ENCODE peak calls at places on chromosomes 12 and 14, in five cellular contexts. V, R, T, W and D are unnamed samples.

GRCh38 chr12:71865166-71865713 is 25.7 kb downstream of the TBC1D15 start:
- DNase-seq in R (no peak), V (no peak), W (no peak), T (no peak), D (peak)

GRCh38 chr12:132711169-132711843 is 664 bp downstream of the PGAM5 start:
- DNase-seq in R (no peak), V (no peak), T (peak), W (peak), D (no peak)

GRCh38 chr14:89417111-89417468 is at the start of gene FOXN3:
- DNase-seq in R (peak), T (peak), W (peak), V (peak), D (no peak)

GRCh38 chr14:95652690-95653089 is 33.5 kb upstream of the TCL1B start:
- DNase-seq in W (no peak), T (no peak), R (no peak), V (no peak), D (no peak)

GRCh38 chr12:4274396-4274959 is 916 bp downstream of the CCND2 start:
- DNase-seq in W (no peak), T (no peak), R (no peak), V (no peak), D (no peak)

GRCh38 chr12:106345739-106346138 is 11.8 kb upstream of the POLR3B start:
- DNase-seq in T (no peak), R (no peak), W (no peak), V (no peak), D (no peak)

GRCh38 chr12:6135071-6135470 is 10.6 kb upstream of the VWF start:
- DNase-seq in R (no peak), W (no peak), V (no peak), T (no peak), D (no peak)

GRCh38 chr12:65720136-65720535 is 104.1 kb upstream of the HMGA2 start:
- DNase-seq in V (no peak), R (no peak), W (no peak), T (no peak), D (peak)

GRCh38 chr14:61730756-61731373 is 31.4 kb upstream of the SNAPC1 start:
- DNase-seq in V (no peak), R (no peak), W (no peak), T (no peak), D (no peak)

GRCh38 chr12:95412826-95413311 is 61.1 kb upstream of the METAP2 start:
- DNase-seq in R (no peak), V (no peak), W (no peak), T (no peak), D (peak)

GRCh38 chr12:78641837-78642423 is 222.6 kb upstream of the SYT1 start:
- DNase-seq in R (no peak), V (no peak), W (no peak), T (no peak), D (no peak)

GRCh38 chr14:57153286-57153685 is 115.4 kb downstream of the EXOC5 start:
- DNase-seq in V (no peak), W (no peak), T (no peak), R (no peak), D (no peak)

GRCh38 chr12:132351751-132352495 is 22.5 kb upstream of the GALNT9 start:
- DNase-seq in V (no peak), R (no peak), W (peak), T (no peak), D (no peak)

GRCh38 chr12:124093297-124093696 is 120.3 kb downstream of the ZNF664 start:
- DNase-seq in T (no peak), W (no peak), V (no peak), R (no peak), D (no peak)

GRCh38 chr12:58028294-58028693 is 86.9 kb downstream of the ATP23 start:
- DNase-seq in V (no peak), R (no peak), T (no peak), W (no peak), D (peak)